ENCODE peak calls at places on chromosomes 3 and 15, in eight cellular contexts. One of them, this sample, is unnamed.

GRCh38 chr15:69562564-69562963 is 109.9 kb downstream of the RPLP1 start:
- DNase-seq in colonic mucosa: peak; percentile 65
- DNase-seq in body of pancreas: peak; percentile 26
- DNase-seq in CD8-positive, alpha-beta T cell: no peak
- DNase-seq in Peyer's patch: no peak
- DNase-seq in heart left ventricle: no peak
- DNase-seq in heart right ventricle: no peak
- DNase-seq in prostate gland: peak; percentile 73
- DNase-seq in this sample: no peak

GRCh38 chr3:189664311-189664710 is 33.1 kb downstream of the TP63 start:
- DNase-seq in prostate gland: no peak
- DNase-seq in heart left ventricle: no peak
- DNase-seq in colonic mucosa: no peak
- DNase-seq in heart right ventricle: no peak
- DNase-seq in Peyer's patch: no peak
- DNase-seq in body of pancreas: no peak
- DNase-seq in CD8-positive, alpha-beta T cell: no peak
- DNase-seq in this sample: peak; percentile 45

GRCh38 chr3:66665021-66665695 is 164.3 kb upstream of the LRIG1 start:
- DNase-seq in CD8-positive, alpha-beta T cell: no peak
- DNase-seq in colonic mucosa: no peak
- DNase-seq in prostate gland: peak; percentile 25
- DNase-seq in body of pancreas: no peak
- DNase-seq in heart left ventricle: no peak
- DNase-seq in heart right ventricle: no peak
- DNase-seq in Peyer's patch: no peak
- DNase-seq in this sample: no peak

GRCh38 chr3:197001972-197002700 is 27.5 kb downstream of the MELTF start:
- DNase-seq in heart right ventricle: no peak
- DNase-seq in prostate gland: peak; percentile 23
- DNase-seq in Peyer's patch: no peak
- DNase-seq in CD8-positive, alpha-beta T cell: no peak
- DNase-seq in heart left ventricle: no peak
- DNase-seq in body of pancreas: peak; percentile 28
- DNase-seq in colonic mucosa: no peak
- DNase-seq in this sample: no peak

GRCh38 chr3:186073641-186074040 is 35.2 kb downstream of the ETV5 start:
- DNase-seq in Peyer's patch: no peak
- DNase-seq in colonic mucosa: no peak
- DNase-seq in CD8-positive, alpha-beta T cell: no peak
- DNase-seq in heart right ventricle: no peak
- DNase-seq in prostate gland: no peak
- DNase-seq in heart left ventricle: no peak
- DNase-seq in body of pancreas: no peak
- DNase-seq in this sample: no peak

GRCh38 chr3:31106204-31106603 is 211.7 kb upstream of the GADL1 start:
- DNase-seq in heart right ventricle: no peak
- DNase-seq in heart left ventricle: no peak
- DNase-seq in body of pancreas: no peak
- DNase-seq in CD8-positive, alpha-beta T cell: no peak
- DNase-seq in colonic mucosa: no peak
- DNase-seq in Peyer's patch: no peak
- DNase-seq in prostate gland: peak; percentile 29
- DNase-seq in this sample: no peak

GRCh38 chr3:50529996-50530706 is 26.7 kb upstream of the CACNA2D2 start:
- DNase-seq in prostate gland: no peak
- DNase-seq in CD8-positive, alpha-beta T cell: no peak
- DNase-seq in Peyer's patch: no peak
- DNase-seq in body of pancreas: no peak
- DNase-seq in heart right ventricle: no peak
- DNase-seq in colonic mucosa: no peak
- DNase-seq in heart left ventricle: no peak
- DNase-seq in this sample: no peak

GRCh38 chr3:165211749-165212148 is 15.6 kb upstream of the SLITRK3 start:
- DNase-seq in heart right ventricle: no peak
- DNase-seq in heart left ventricle: no peak
- DNase-seq in CD8-positive, alpha-beta T cell: no peak
- DNase-seq in colonic mucosa: no peak
- DNase-seq in Peyer's patch: no peak
- DNase-seq in prostate gland: no peak
- DNase-seq in body of pancreas: no peak
- DNase-seq in this sample: no peak

GRCh38 chr15:55108858-55109518 is 87.8 kb downstream of the RSL24D1 start:
- DNase-seq in colonic mucosa: peak; percentile 54
- DNase-seq in body of pancreas: peak; percentile 67
- DNase-seq in Peyer's patch: peak; percentile 20
- DNase-seq in CD8-positive, alpha-beta T cell: peak; percentile 51
- DNase-seq in heart left ventricle: peak; percentile 52
- DNase-seq in heart right ventricle: peak; percentile 60
- DNase-seq in prostate gland: peak; percentile 59
- DNase-seq in this sample: peak; percentile 59

GRCh38 chr15:70025413-70026296 is 72.1 kb downstream of the TLE3 start:
- DNase-seq in Peyer's patch: no peak
- DNase-seq in colonic mucosa: no peak
- DNase-seq in CD8-positive, alpha-beta T cell: no peak
- DNase-seq in body of pancreas: no peak
- DNase-seq in prostate gland: no peak
- DNase-seq in heart right ventricle: no peak
- DNase-seq in heart left ventricle: no peak
- DNase-seq in this sample: no peak

GRCh38 chr3:139434764-139435291 is 41.5 kb downstream of the RBP2 start:
- DNase-seq in CD8-positive, alpha-beta T cell: no peak
- DNase-seq in colonic mucosa: no peak
- DNase-seq in prostate gland: peak; percentile 26
- DNase-seq in heart left ventricle: no peak
- DNase-seq in Peyer's patch: no peak
- DNase-seq in heart right ventricle: no peak
- DNase-seq in body of pancreas: no peak
- DNase-seq in this sample: no peak

GRCh38 chr3:52236424-52236886 is 2.5 kb downstream of the TWF2 start:
- DNase-seq in colonic mucosa: no peak
- DNase-seq in heart left ventricle: peak; percentile 53
- DNase-seq in prostate gland: no peak
- DNase-seq in heart right ventricle: peak; percentile 49
- DNase-seq in body of pancreas: no peak
- DNase-seq in Peyer's patch: no peak
- DNase-seq in CD8-positive, alpha-beta T cell: no peak
- DNase-seq in this sample: no peak

GRCh38 chr3:69986419-69986818 is 13.1 kb upstream of the SAMMSON start:
- DNase-seq in heart left ventricle: no peak
- DNase-seq in heart right ventricle: no peak
- DNase-seq in CD8-positive, alpha-beta T cell: no peak
- DNase-seq in Peyer's patch: no peak
- DNase-seq in body of pancreas: no peak
- DNase-seq in prostate gland: no peak
- DNase-seq in colonic mucosa: no peak
- DNase-seq in this sample: no peak
- H3K4me1 ChIP-seq in heart left ventricle: no peaks in the 10 kb centered on the region
- H3K4me1 ChIP-seq in heart right ventricle: no peaks in the 10 kb centered on the region
- H3K4me1 ChIP-seq in CD8-positive, alpha-beta T cell: no peaks in the 10 kb centered on the region
- H3K4me1 ChIP-seq in Peyer's patch: no peaks in the 10 kb centered on the region
- H3K4me1 ChIP-seq in body of pancreas: peaks cover 9% of the 10 kb centered on the region
- H3K4me1 ChIP-seq in prostate gland: no peaks in the 10 kb centered on the region
- H3K4me1 ChIP-seq in colonic mucosa: no peaks in the 10 kb centered on the region
- H3K4me1 ChIP-seq in this sample: peaks cover 1% of the 10 kb centered on the region

GRCh38 chr3:48686538-48687219 is 964 bp upstream of the NCKIPSD start:
- DNase-seq in colonic mucosa: no peak
- DNase-seq in heart right ventricle: no peak
- DNase-seq in Peyer's patch: no peak
- DNase-seq in CD8-positive, alpha-beta T cell: no peak
- DNase-seq in heart left ventricle: no peak
- DNase-seq in prostate gland: no peak
- DNase-seq in body of pancreas: no peak
- DNase-seq in this sample: no peak
- H3K4me3 ChIP-seq in colonic mucosa: peak overlapping the region; percentile 80
- H3K4me3 ChIP-seq in heart right ventricle: peak overlapping the region; percentile 76
- H3K4me3 ChIP-seq in Peyer's patch: peak overlapping the region; percentile 100
- H3K4me3 ChIP-seq in CD8-positive, alpha-beta T cell: no peak overlapping the region
- H3K4me3 ChIP-seq in heart left ventricle: peak overlapping the region; percentile 99
- H3K4me3 ChIP-seq in prostate gland: peak overlapping the region; percentile 95
- H3K4me3 ChIP-seq in body of pancreas: no peak overlapping the region
- H3K4me3 ChIP-seq in this sample: peak overlapping the region; percentile 59

DNA sequence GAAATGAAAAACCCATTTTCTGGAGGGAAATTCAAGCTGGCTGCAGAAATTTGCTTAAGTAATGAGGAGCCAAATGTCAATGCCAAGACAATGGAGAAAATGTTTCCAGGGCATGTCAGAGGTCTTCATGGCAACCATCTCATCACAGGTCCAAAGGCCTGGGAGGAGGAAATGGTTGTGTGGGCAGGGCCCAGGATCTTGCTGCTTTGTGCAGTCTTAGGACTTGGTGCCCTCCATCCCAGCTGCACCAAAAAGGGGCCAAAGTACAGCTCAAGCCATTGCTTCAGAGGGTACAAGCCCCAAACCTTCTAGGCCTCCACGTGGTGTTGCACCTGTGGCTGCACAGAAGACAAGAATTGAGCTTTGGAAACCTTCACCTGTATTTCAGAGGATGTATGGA is 59.3 kb downstream of the POMGNT2 start:
- DNase-seq in CD8-positive, alpha-beta T cell: no peak
- DNase-seq in heart left ventricle: no peak
- DNase-seq in colonic mucosa: no peak
- DNase-seq in heart right ventricle: no peak
- DNase-seq in prostate gland: no peak
- DNase-seq in Peyer's patch: no peak
- DNase-seq in body of pancreas: no peak
- DNase-seq in this sample: no peak
- H3K9me3 ChIP-seq in CD8-positive, alpha-beta T cell: peaks cover 8% of the 10 kb centered on the region
- H3K9me3 ChIP-seq in heart left ventricle: peaks cover 49% of the 10 kb centered on the region
- H3K9me3 ChIP-seq in colonic mucosa: no peaks in the 10 kb centered on the region
- H3K9me3 ChIP-seq in heart right ventricle: peaks cover 11% of the 10 kb centered on the region
- H3K9me3 ChIP-seq in prostate gland: no peaks in the 10 kb centered on the region
- H3K9me3 ChIP-seq in Peyer's patch: no peaks in the 10 kb centered on the region
- H3K9me3 ChIP-seq in body of pancreas: no peaks in the 10 kb centered on the region
- H3K9me3 ChIP-seq in this sample: peaks cover 5% of the 10 kb centered on the region

DNA sequence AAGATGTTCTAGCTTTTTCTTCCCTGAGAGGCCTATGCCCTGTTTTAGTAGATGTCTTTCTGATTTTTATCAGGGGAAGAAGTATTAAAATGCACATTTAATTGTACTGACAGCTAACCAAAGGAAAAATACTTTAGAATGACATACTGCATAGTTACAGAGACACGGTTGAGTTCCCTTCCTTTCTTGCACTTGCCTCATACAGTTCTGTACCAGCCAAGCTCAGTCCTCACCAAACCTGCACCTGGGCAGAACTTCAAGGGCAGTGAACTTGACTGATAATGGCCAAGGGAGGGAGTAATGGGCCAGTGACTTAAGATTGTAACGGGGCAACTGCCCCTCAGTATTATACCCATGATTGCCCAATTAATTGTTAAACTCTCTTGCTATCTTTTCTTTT is 34.1 kb upstream of the RASGRP1 start:
- DNase-seq in prostate gland: no peak
- DNase-seq in heart left ventricle: no peak
- DNase-seq in colonic mucosa: no peak
- DNase-seq in Peyer's patch: no peak
- DNase-seq in heart right ventricle: no peak
- DNase-seq in body of pancreas: no peak
- DNase-seq in CD8-positive, alpha-beta T cell: no peak
- DNase-seq in this sample: no peak
- H3K4me1 ChIP-seq in prostate gland: no peaks in the 10 kb centered on the region
- H3K4me1 ChIP-seq in heart left ventricle: no peaks in the 10 kb centered on the region
- H3K4me1 ChIP-seq in colonic mucosa: no peaks in the 10 kb centered on the region
- H3K4me1 ChIP-seq in Peyer's patch: no peaks in the 10 kb centered on the region
- H3K4me1 ChIP-seq in heart right ventricle: no peaks in the 10 kb centered on the region
- H3K4me1 ChIP-seq in body of pancreas: no peaks in the 10 kb centered on the region
- H3K4me1 ChIP-seq in CD8-positive, alpha-beta T cell: no peaks in the 10 kb centered on the region
- H3K4me1 ChIP-seq in this sample: no peaks in the 10 kb centered on the region

GRCh38 chr3:187975571-187976360 is 178.2 kb upstream of the LPP start:
- DNase-seq in heart left ventricle: no peak
- DNase-seq in colonic mucosa: no peak
- DNase-seq in CD8-positive, alpha-beta T cell: no peak
- DNase-seq in body of pancreas: no peak
- DNase-seq in heart right ventricle: no peak
- DNase-seq in Peyer's patch: no peak
- DNase-seq in prostate gland: no peak
- DNase-seq in this sample: no peak
- H3K4me3 ChIP-seq in heart left ventricle: no peak overlapping the region
- H3K4me3 ChIP-seq in colonic mucosa: no peak overlapping the region
- H3K4me3 ChIP-seq in CD8-positive, alpha-beta T cell: no peak overlapping the region
- H3K4me3 ChIP-seq in body of pancreas: no peak overlapping the region
- H3K4me3 ChIP-seq in heart right ventricle: no peak overlapping the region
- H3K4me3 ChIP-seq in Peyer's patch: no peak overlapping the region
- H3K4me3 ChIP-seq in prostate gland: no peak overlapping the region
- H3K4me3 ChIP-seq in this sample: no peak overlapping the region

This sample was measured in right cardiac atrium.